ENCODE peak calls at places on chromosome X, in four cellular contexts. One of them, this sample, is unnamed.

GRCh38 chrX:99301990-99302389 is 1108.1 kb downstream of the PCDH19 start:
- DNase-seq in activated CD8-positive, alpha-beta memory T cell treated with anti-CD3 and anti-CD28 coated beads for 48 hours: no peak
- DNase-seq in CD4-positive, alpha-beta T cell: no peak
- DNase-seq in activated CD4-positive, alpha-beta T cell treated with anti-CD3 and anti-CD28 coated beads, Interleukin-2, amount 50 U/mL, for 24 hours: no peak
- DNase-seq in this sample: no peak

GRCh38 chrX:155027509-155028066 is 944 bp downstream of the FUNDC2 start:
- DNase-seq in activated CD4-positive, alpha-beta T cell treated with anti-CD3 and anti-CD28 coated beads, Interleukin-2, amount 50 U/mL, for 24 hours: peak; percentile 16
- DNase-seq in activated CD8-positive, alpha-beta memory T cell treated with anti-CD3 and anti-CD28 coated beads for 48 hours: no peak
- DNase-seq in CD4-positive, alpha-beta T cell: no peak
- DNase-seq in this sample: peak; percentile 26

GRCh38 chrX:47194388-47194787 is 759 bp downstream of the UBA1 start:
- DNase-seq in activated CD8-positive, alpha-beta memory T cell treated with anti-CD3 and anti-CD28 coated beads for 48 hours: no peak
- DNase-seq in activated CD4-positive, alpha-beta T cell treated with anti-CD3 and anti-CD28 coated beads, Interleukin-2, amount 50 U/mL, for 24 hours: no peak
- DNase-seq in CD4-positive, alpha-beta T cell: no peak
- DNase-seq in this sample: no peak

GRCh38 chrX:39170432-39170831 is 369.2 kb downstream of the MID1IP1 start:
- DNase-seq in CD4-positive, alpha-beta T cell: no peak
- DNase-seq in activated CD8-positive, alpha-beta memory T cell treated with anti-CD3 and anti-CD28 coated beads for 48 hours: no peak
- DNase-seq in activated CD4-positive, alpha-beta T cell treated with anti-CD3 and anti-CD28 coated beads, Interleukin-2, amount 50 U/mL, for 24 hours: no peak
- DNase-seq in this sample: no peak

GRCh38 chrX:83819304-83819703 is 41.6 kb upstream of the CYLC1 start:
- DNase-seq in activated CD4-positive, alpha-beta T cell treated with anti-CD3 and anti-CD28 coated beads, Interleukin-2, amount 50 U/mL, for 24 hours: no peak
- DNase-seq in CD4-positive, alpha-beta T cell: no peak
- DNase-seq in activated CD8-positive, alpha-beta memory T cell treated with anti-CD3 and anti-CD28 coated beads for 48 hours: no peak
- DNase-seq in this sample: no peak

GRCh38 chrX:148871422-148872152 is 371.2 kb downstream of the AFF2 start:
- DNase-seq in activated CD8-positive, alpha-beta memory T cell treated with anti-CD3 and anti-CD28 coated beads for 48 hours: no peak
- DNase-seq in CD4-positive, alpha-beta T cell: no peak
- DNase-seq in activated CD4-positive, alpha-beta T cell treated with anti-CD3 and anti-CD28 coated beads, Interleukin-2, amount 50 U/mL, for 24 hours: no peak
- DNase-seq in this sample: peak; percentile 66

GRCh38 chrX:51608071-51608470 is 10.6 kb downstream of the CENPVL3 start:
- DNase-seq in CD4-positive, alpha-beta T cell: no peak
- DNase-seq in activated CD8-positive, alpha-beta memory T cell treated with anti-CD3 and anti-CD28 coated beads for 48 hours: no peak
- DNase-seq in activated CD4-positive, alpha-beta T cell treated with anti-CD3 and anti-CD28 coated beads, Interleukin-2, amount 50 U/mL, for 24 hours: no peak
- DNase-seq in this sample: no peak

GRCh38 chrX:12210196-12210815 is 72.0 kb downstream of the FRMPD4 start:
- DNase-seq in activated CD8-positive, alpha-beta memory T cell treated with anti-CD3 and anti-CD28 coated beads for 48 hours: no peak
- DNase-seq in CD4-positive, alpha-beta T cell: no peak
- DNase-seq in activated CD4-positive, alpha-beta T cell treated with anti-CD3 and anti-CD28 coated beads, Interleukin-2, amount 50 U/mL, for 24 hours: no peak
- DNase-seq in this sample: peak; percentile 62

GRCh38 chrX:21905976-21906375 is 34.5 kb upstream of the SMS start:
- DNase-seq in CD4-positive, alpha-beta T cell: no peak
- DNase-seq in activated CD4-positive, alpha-beta T cell treated with anti-CD3 and anti-CD28 coated beads, Interleukin-2, amount 50 U/mL, for 24 hours: no peak
- DNase-seq in activated CD8-positive, alpha-beta memory T cell treated with anti-CD3 and anti-CD28 coated beads for 48 hours: no peak
- DNase-seq in this sample: no peak

GRCh38 chrX:31147175-31147574 is 75.3 kb upstream of the FTHL17 start:
- DNase-seq in activated CD8-positive, alpha-beta memory T cell treated with anti-CD3 and anti-CD28 coated beads for 48 hours: no peak
- DNase-seq in CD4-positive, alpha-beta T cell: no peak
- DNase-seq in activated CD4-positive, alpha-beta T cell treated with anti-CD3 and anti-CD28 coated beads, Interleukin-2, amount 50 U/mL, for 24 hours: no peak
- DNase-seq in this sample: no peak

GRCh38 chrX:118528089-118528753 is 32.6 kb downstream of the DOCK11 start:
- DNase-seq in CD4-positive, alpha-beta T cell: peak; percentile 38
- DNase-seq in activated CD8-positive, alpha-beta memory T cell treated with anti-CD3 and anti-CD28 coated beads for 48 hours: peak; percentile 7
- DNase-seq in activated CD4-positive, alpha-beta T cell treated with anti-CD3 and anti-CD28 coated beads, Interleukin-2, amount 50 U/mL, for 24 hours: peak; percentile 51
- DNase-seq in this sample: no peak

GRCh38 chrX:103356023-103356798 is at the start of gene TCEAL9:
- DNase-seq in activated CD8-positive, alpha-beta memory T cell treated with anti-CD3 and anti-CD28 coated beads for 48 hours: no peak
- DNase-seq in CD4-positive, alpha-beta T cell: no peak
- DNase-seq in activated CD4-positive, alpha-beta T cell treated with anti-CD3 and anti-CD28 coated beads, Interleukin-2, amount 50 U/mL, for 24 hours: no peak
- DNase-seq in this sample: peak; percentile 57

GRCh38 chrX:38811515-38812239 is 10.4 kb downstream of the MID1IP1 start:
- DNase-seq in activated CD8-positive, alpha-beta memory T cell treated with anti-CD3 and anti-CD28 coated beads for 48 hours: no peak
- DNase-seq in activated CD4-positive, alpha-beta T cell treated with anti-CD3 and anti-CD28 coated beads, Interleukin-2, amount 50 U/mL, for 24 hours: no peak
- DNase-seq in CD4-positive, alpha-beta T cell: no peak
- DNase-seq in this sample: no peak

GRCh38 chrX:153638041-153638371 is 9.0 kb upstream of the DUSP9 start:
- DNase-seq in activated CD8-positive, alpha-beta memory T cell treated with anti-CD3 and anti-CD28 coated beads for 48 hours: no peak
- DNase-seq in CD4-positive, alpha-beta T cell: no peak
- DNase-seq in activated CD4-positive, alpha-beta T cell treated with anti-CD3 and anti-CD28 coated beads, Interleukin-2, amount 50 U/mL, for 24 hours: no peak
- DNase-seq in this sample: no peak

This sample was measured in AG08395.